ENCODE peak calls at places on chromosome 17, in six cellular contexts. B is mesenchymal stem cell, J is IMR-90, P is neuronal stem cell, A is H1, L is H9. X is an unnamed sample.

GRCh38 chr17:82020874-82021727 is 1.6 kb downstream of the CENPX start:
- DNase-seq in A (no peak), L (peak), P (no peak), B (peak), J (peak), X (peak)

GRCh38 chr17:2056221-2057129 is 1.6 kb downstream of the HIC1 start:
- DNase-seq in A (peak), L (peak), B (peak), J (peak), P (no peak), X (peak)

GRCh38 chr17:66644311-66644710 is 190.6 kb upstream of the CACNG5 start:
- DNase-seq in J (peak), B (no peak), A (no peak), L (no peak), P (no peak), X (no peak)

GRCh38 chr17:3911271-3912053 is 4.8 kb downstream of the P2RX1 start:
- DNase-seq in A (no peak), P (no peak), J (no peak), L (peak), B (no peak), X (no peak)

GRCh38 chr17:47872019-47872650 is 21.2 kb upstream of the SP6 start:
- DNase-seq in A (no peak), J (no peak), P (no peak), B (no peak), L (peak), X (no peak)

GRCh38 chr17:30964878-30965277 is 6.0 kb upstream of the RNF135 start:
- DNase-seq in A (no peak), J (peak), L (no peak), B (peak), P (no peak), X (peak)

GRCh38 chr17:75900691-75901533 is 3.8 kb downstream of the MRPL38 start:
- DNase-seq in P (no peak), B (no peak), J (no peak), A (no peak), L (peak), X (no peak)

GRCh38 chr17:82301916-82302497 is 15.4 kb downstream of the CD7 start:
- DNase-seq in J (no peak), P (no peak), L (no peak), B (no peak), A (no peak), X (no peak)

GRCh38 chr17:81734405-81735055 is 22.4 kb downstream of the SLC25A10 start:
- DNase-seq in L (no peak), A (no peak), B (no peak), J (no peak), P (no peak), X (no peak)

GRCh38 chr17:59807892-59808509 is 84.7 kb downstream of the TUBD1 start:
- DNase-seq in P (no peak), J (no peak), A (no peak), B (no peak), L (no peak), X (no peak)

GRCh38 chr17:63918305-63918704 is 334 bp downstream of the GH1 start:
- DNase-seq in J (no peak), B (no peak), P (no peak), L (peak), A (peak), X (no peak)

GRCh38 chr17:12902046-12902445 is 112.7 kb downstream of the ARHGAP44 start:
- DNase-seq in L (no peak), A (no peak), B (no peak), J (no peak), P (no peak), X (peak)

GRCh38 chr17:42067371-42068180 is 17.2 kb upstream of the C17orf113 start:
- DNase-seq in A (peak), P (peak), J (peak), L (peak), B (peak), X (peak)

GRCh38 chr17:33225994-33226393 is 67.1 kb downstream of the ASIC2 start:
- DNase-seq in P (no peak), A (no peak), B (no peak), L (no peak), J (no peak), X (no peak)

GRCh38 chr17:57385975-57386374 is 129.7 kb downstream of the MSI2 start:
- DNase-seq in L (no peak), J (no peak), B (no peak), A (no peak), P (no peak), X (no peak)

GRCh38 chr17:80261159-80261894 is 675 bp downstream of the RNF213 start:
- DNase-seq in J (peak), B (peak), P (peak), L (peak), A (peak), X (peak)

GRCh38 chr17:10117581-10118001 is 80.8 kb downstream of the GAS7 start:
- DNase-seq in A (no peak), P (no peak), J (peak), B (no peak), L (no peak), X (peak)
- H2BK120ac ChIP-seq in A (peak), P (no peak), J (peak), B (no peak), L (no peak), X (peak)

GRCh38 chr17:18059283-18059682 is 20.1 kb downstream of the GID4 start:
- DNase-seq in B (no peak), P (no peak), L (no peak), J (no peak), A (no peak), X (no peak)

GRCh38 chr17:18055597-18055996 is 16.4 kb downstream of the GID4 start:
- DNase-seq in A (no peak), L (no peak), P (no peak), J (no peak), B (no peak), X (peak)

GRCh38 chr17:18056214-18056613 is 17.0 kb downstream of the GID4 start:
- DNase-seq in A (no peak), P (no peak), J (no peak), B (no peak), L (no peak), X (no peak)
- H4K91ac ChIP-seq in A (no peak), P (no peak), J (no peak), B (no peak), L (no peak), X (no peak)

GRCh38 chr17:74879308-74879707 is 6.5 kb upstream of the FDXR start:
- DNase-seq in J (no peak), L (no peak), P (no peak), A (no peak), B (no peak), X (no peak)

GRCh38 chr17:74882517-74883240 is 9.9 kb upstream of the FDXR start:
- DNase-seq in B (no peak), L (no peak), J (no peak), A (no peak), P (no peak), X (no peak)

GRCh38 chr17:74881073-74881472 is 8.3 kb upstream of the FDXR start:
- DNase-seq in L (no peak), A (no peak), B (no peak), J (no peak), P (no peak), X (no peak)

GRCh38 chr17:74878658-74879057 is 5.9 kb upstream of the FDXR start:
- DNase-seq in A (no peak), J (no peak), L (no peak), P (no peak), B (no peak), X (no peak)

GRCh38 chr17:74883241-74883750 is 10.1 kb downstream of the FADS6 start:
- DNase-seq in L (no peak), J (peak), P (no peak), B (no peak), A (no peak), X (no peak)
- H2BK120ac ChIP-seq in L (no peak), J (no peak), P (no peak), B (no peak), A (no peak), X (no peak)

GRCh38 chr17:77223642-77224420 is 83.1 kb downstream of the SEC14L1 start:
- DNase-seq in P (no peak), A (no peak), L (no peak), B (no peak), J (no peak), X (no peak)
- H4K91ac ChIP-seq in P (no peak), A (no peak), L (no peak), B (no peak), J (no peak), X (no peak)

GRCh38 chr17:17681187-17681743 is at the start of gene RAI1:
- DNase-seq in B (peak), P (no peak), J (peak), L (peak), A (peak), X (peak)
- H2BK120ac ChIP-seq in B (peak), P (peak), J (peak), L (no peak), A (no peak), X (peak)

DNA sequence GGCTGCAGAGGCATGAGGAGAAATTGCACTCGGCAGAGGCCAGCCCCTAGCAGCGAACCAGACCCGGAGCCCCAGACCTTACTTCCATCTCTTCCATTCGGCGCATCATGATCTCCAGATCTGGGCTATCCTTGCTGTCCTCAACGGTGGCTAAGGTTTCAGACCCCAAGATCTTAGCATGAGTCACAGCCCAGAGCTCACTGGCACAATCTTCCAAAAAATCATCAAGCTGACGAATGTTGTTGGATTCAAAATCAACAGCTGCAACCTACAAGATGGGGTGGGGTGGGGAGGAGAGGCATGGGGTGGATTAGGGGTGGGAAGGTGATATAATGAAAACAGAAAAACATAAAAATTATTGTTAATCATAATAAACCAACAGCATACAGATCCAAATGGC is 39.7 kb upstream of the PITPNM3 start:
- DNase-seq in J (no peak), A (no peak), B (no peak), L (no peak), P (no peak), X (no peak)
- H4K91ac ChIP-seq in J (no peak), A (no peak), B (no peak), L (no peak), P (no peak), X (no peak)

DNA sequence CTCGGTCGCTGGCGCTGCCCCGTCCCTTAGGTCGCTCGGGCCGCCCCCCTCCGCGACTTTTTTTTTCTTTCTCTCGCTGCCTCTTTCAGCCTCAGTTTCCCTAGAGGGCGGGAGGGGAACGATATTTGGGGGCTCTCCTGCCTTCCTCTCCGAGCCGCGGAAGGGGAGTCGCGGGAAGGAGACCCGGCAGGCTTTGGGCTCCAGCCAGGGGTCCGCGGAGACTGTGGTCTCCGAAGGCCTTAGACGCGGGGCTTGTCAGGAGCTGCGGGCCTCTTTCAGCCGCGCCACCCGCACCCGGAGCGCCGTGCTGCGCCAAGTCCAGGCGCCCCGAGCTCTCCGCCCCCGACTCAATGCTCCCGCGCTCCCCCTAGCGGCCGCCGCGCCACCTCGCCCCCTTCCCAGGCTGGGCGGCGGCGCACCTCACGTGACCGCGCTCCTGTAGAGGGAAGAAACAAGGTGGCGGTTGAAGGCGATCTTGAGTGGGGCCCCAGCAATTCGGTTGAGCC is at the start of gene LRRC37B:
- DNase-seq in J (peak), B (peak), A (peak), P (peak), L (peak), X (peak)
- H2BK120ac ChIP-seq in J (peak), B (peak), A (peak), P (no peak), L (no peak), X (peak)

GRCh38 chr17:10096556-10096955 is 101.8 kb downstream of the GAS7 start:
- DNase-seq in J (no peak), A (no peak), B (no peak), P (no peak), L (no peak), X (no peak)
- H4K91ac ChIP-seq in J (no peak), A (no peak), B (no peak), P (no peak), L (no peak), X (no peak)

DNA sequence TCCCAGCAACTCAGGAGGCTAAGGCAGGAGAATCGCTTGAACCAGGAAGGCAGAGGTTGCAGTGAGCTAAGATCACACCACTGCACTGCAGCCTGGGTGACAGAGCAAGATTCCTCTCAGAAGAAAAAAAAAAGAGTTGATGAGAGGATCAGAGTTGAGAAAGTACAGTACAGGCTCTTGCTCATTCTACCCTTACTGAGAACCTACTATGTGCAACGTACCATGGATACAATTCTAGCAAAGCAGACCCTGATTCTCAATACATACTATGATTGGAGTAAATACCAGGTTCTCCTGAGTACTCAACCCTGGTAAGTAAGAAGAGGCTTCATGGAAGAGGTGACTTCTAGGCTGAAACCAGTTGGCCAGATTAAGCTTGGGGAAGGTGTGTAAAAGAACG is 1.2 kb downstream of the RFFL start:
- DNase-seq in P (no peak), A (no peak), J (no peak), L (no peak), B (no peak), X (no peak)
- H2BK120ac ChIP-seq in P (no peak), A (no peak), J (no peak), L (no peak), B (no peak), X (no peak)

GRCh38 chr17:78492116-78492799 is 84.9 kb downstream of the DNAH17 start:
- DNase-seq in L (no peak), B (no peak), J (no peak), A (no peak), P (no peak), X (no peak)

GRCh38 chr17:78488867-78489634 is 88.1 kb downstream of the DNAH17 start:
- DNase-seq in J (no peak), P (no peak), B (no peak), L (no peak), A (no peak), X (peak)

GRCh38 chr17:78491236-78492115 is 85.7 kb downstream of the DNAH17 start:
- DNase-seq in P (no peak), L (no peak), J (no peak), A (no peak), B (no peak), X (no peak)

GRCh38 chr17:78490156-78490555 is 87.0 kb downstream of the DNAH17 start:
- DNase-seq in J (no peak), P (no peak), A (no peak), B (no peak), L (no peak), X (no peak)

DNA sequence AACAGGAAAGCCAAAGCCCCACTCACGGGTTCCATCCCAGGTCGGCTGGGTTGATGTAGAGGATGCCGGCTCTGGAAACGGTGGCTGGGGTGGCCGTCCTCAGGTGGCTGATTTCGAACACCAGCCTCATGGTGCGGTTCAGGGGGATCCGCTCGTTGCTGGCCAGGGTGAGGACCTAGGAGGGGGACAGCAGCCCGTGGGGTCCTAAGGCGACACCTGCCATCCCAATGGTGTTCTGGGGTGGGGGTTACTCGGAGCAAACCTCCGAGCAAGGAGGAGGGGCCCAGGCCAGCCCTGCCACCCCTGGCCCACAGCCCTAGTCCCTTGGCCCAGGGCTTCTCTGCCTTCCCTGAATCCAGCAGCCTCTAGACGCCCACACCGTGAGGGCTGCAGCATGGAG is 86.5 kb downstream of the DNAH17 start:
- DNase-seq in B (no peak), P (no peak), L (no peak), J (no peak), A (no peak), X (no peak)
- H4K91ac ChIP-seq in B (no peak), P (no peak), L (no peak), J (no peak), A (no peak), X (no peak)

X was measured in trophoblast cell.